ENCODE peak calls at places on chromosome 4, in four cellular contexts. F is substantia nigra, M is adrenal gland, Z is right lobe of liver. U is an unnamed sample.

GRCh38 chr4:6293097-6293445 is 23.4 kb downstream of the WFS1 start:
- DNase-seq in F (no peak), M (no peak), Z (no peak), U (no peak)

GRCh38 chr4:20203508-20203907 is 48.2 kb upstream of the SLIT2 start:
- DNase-seq in F (no peak), M (no peak), Z (no peak), U (peak)

GRCh38 chr4:1406946-1407656 is 859 bp upstream of the NKX1-1 start:
- DNase-seq in F (no peak), M (no peak), Z (peak), U (no peak)

GRCh38 chr4:187550256-187550950 is 445.2 kb upstream of the ZFP42 start:
- DNase-seq in F (no peak), M (no peak), Z (no peak), U (no peak)

GRCh38 chr4:138390286-138390685 is 148.1 kb upstream of the SLC7A11 start:
- DNase-seq in F (no peak), M (no peak), Z (no peak), U (no peak)

GRCh38 chr4:89434364-89434988 is 126.9 kb upstream of the GPRIN3 start:
- DNase-seq in F (peak), M (no peak), Z (no peak), U (peak)

GRCh38 chr4:1355378-1355777 is 8.4 kb downstream of the UVSSA start:
- DNase-seq in F (no peak), M (no peak), Z (no peak), U (no peak)

GRCh38 chr4:123889376-123889945 is 492.9 kb downstream of the SPRY1 start:
- DNase-seq in F (no peak), M (no peak), Z (no peak), U (no peak)